ENCODE peak calls at places on chromosome 19, in six cellular contexts. Q is stomach, T is gastrocnemius medialis, X is IMR-90, R is pancreas, C is heart right ventricle. N is an unnamed sample.

GRCh38 chr19:58154287-58154678 is 3.7 kb upstream of the ZNF329 start:
- DNase-seq in T (no peak), R (peak; percentile 60), Q (peak; percentile 26), X (peak; percentile 24), C (peak; percentile 52), N (peak; percentile 60)

GRCh38 chr19:33697766-33698165 is 76.0 kb downstream of the CHST8 start:
- DNase-seq in R (no peak), T (no peak), Q (no peak), X (no peak), C (no peak), N (no peak)

GRCh38 chr19:51063664-51064063 is 1.2 kb downstream of the KLK13 start:
- DNase-seq in Q (peak; percentile 30), R (no peak), C (no peak), X (no peak), T (no peak), N (no peak)

GRCh38 chr19:49453757-49454248 is 778 bp downstream of the ALDH16A1 start:
- DNase-seq in C (no peak), T (no peak), X (no peak), Q (no peak), R (no peak), N (no peak)

GRCh38 chr19:55603581-55604292 is 1.7 kb upstream of the ZNF865 start:
- DNase-seq in R (no peak), Q (no peak), X (no peak), T (no peak), C (no peak), N (no peak)

GRCh38 chr19:34787059-34787824 is 14.2 kb upstream of the ZNF599 start:
- DNase-seq in T (no peak), C (no peak), X (no peak), R (no peak), Q (no peak), N (no peak)

GRCh38 chr19:30029721-30030510 is 87.9 kb downstream of the URI1 start:
- DNase-seq in X (peak; percentile 56), Q (no peak), C (no peak), T (no peak), R (no peak), N (no peak)

GRCh38 chr19:33667141-33667540 is 45.4 kb downstream of the CHST8 start:
- DNase-seq in C (no peak), T (no peak), Q (no peak), R (no peak), X (no peak), N (peak; percentile 16)

GRCh38 chr19:41847351-41848105 is 2.7 kb downstream of the DMRTC2 start:
- DNase-seq in Q (no peak), R (no peak), C (no peak), X (no peak), T (no peak), N (no peak)

GRCh38 chr19:33458807-33459206 is 62.8 kb downstream of the PEPD start:
- DNase-seq in X (no peak), T (no peak), Q (no peak), C (no peak), R (no peak), N (no peak)

GRCh38 chr19:36103842-36104552 is 6.9 kb upstream of the OVOL3 start:
- DNase-seq in T (no peak), Q (no peak), X (peak; percentile 30), R (no peak), C (no peak), N (no peak)

GRCh38 chr19:4181053-4181508 is 1.3 kb downstream of the SIRT6 start:
- DNase-seq in T (no peak), X (no peak), C (no peak), Q (no peak), R (no peak), N (no peak)

GRCh38 chr19:52566588-52566987 is 3.5 kb upstream of the ZNF701 start:
- DNase-seq in R (no peak), Q (no peak), T (no peak), X (peak; percentile 84), C (no peak), N (no peak)

GRCh38 chr19:42191855-42192254 is 25.6 kb downstream of the DEDD2 start:
- DNase-seq in X (peak; percentile 84), Q (peak; percentile 61), R (no peak), T (no peak), C (no peak), N (no peak)

GRCh38 chr19:12015753-12016116 is 19.7 kb downstream of the ZNF433 start:
- DNase-seq in Q (no peak), T (no peak), X (no peak), R (no peak), C (no peak), N (no peak)

DNA sequence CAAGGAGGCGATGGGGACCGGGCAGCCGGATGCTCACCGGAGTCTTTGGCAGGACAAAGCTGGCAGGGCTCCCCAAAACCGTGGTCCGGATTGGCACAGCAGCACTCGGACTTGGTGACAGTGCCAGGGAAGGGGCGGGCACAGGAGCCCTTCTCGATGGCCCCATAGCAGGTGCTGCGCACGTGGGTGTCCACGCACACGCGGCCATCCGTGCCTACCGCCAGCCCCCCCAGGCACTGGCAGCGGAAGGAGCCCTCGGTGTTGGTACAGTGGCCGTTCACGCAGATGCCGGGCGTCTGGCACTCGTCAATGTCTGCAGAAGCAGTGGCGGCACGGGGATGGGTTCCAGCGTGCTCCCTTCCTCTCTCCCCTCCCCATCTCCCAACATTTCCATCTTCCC is 17.9 kb downstream of the FBN3 start:
- DNase-seq in Q (no peak), T (no peak), R (no peak), C (no peak), X (no peak), N (no peak)
- H3K27me3 ChIP-seq in Q (no peaks in the 10 kb centered on the region), T (no peaks in the 10 kb centered on the region), R (no peaks in the 10 kb centered on the region), C (peaks cover 5% of the 10 kb centered on the region), X (peaks cover 8% of the 10 kb centered on the region), N (no peaks in the 10 kb centered on the region)

GRCh38 chr19:955803-956746 is 28.1 kb upstream of the WDR18 start:
- DNase-seq in Q (no peak), T (no peak), C (no peak), R (no peak), X (no peak), N (no peak)
- H3K4me1 ChIP-seq in Q (peaks cover 36% of the 10 kb centered on the region), T (no peaks in the 10 kb centered on the region), C (peaks cover 9% of the 10 kb centered on the region), R (peaks cover 8% of the 10 kb centered on the region), X (peaks cover 37% of the 10 kb centered on the region), N (no peaks in the 10 kb centered on the region)

DNA sequence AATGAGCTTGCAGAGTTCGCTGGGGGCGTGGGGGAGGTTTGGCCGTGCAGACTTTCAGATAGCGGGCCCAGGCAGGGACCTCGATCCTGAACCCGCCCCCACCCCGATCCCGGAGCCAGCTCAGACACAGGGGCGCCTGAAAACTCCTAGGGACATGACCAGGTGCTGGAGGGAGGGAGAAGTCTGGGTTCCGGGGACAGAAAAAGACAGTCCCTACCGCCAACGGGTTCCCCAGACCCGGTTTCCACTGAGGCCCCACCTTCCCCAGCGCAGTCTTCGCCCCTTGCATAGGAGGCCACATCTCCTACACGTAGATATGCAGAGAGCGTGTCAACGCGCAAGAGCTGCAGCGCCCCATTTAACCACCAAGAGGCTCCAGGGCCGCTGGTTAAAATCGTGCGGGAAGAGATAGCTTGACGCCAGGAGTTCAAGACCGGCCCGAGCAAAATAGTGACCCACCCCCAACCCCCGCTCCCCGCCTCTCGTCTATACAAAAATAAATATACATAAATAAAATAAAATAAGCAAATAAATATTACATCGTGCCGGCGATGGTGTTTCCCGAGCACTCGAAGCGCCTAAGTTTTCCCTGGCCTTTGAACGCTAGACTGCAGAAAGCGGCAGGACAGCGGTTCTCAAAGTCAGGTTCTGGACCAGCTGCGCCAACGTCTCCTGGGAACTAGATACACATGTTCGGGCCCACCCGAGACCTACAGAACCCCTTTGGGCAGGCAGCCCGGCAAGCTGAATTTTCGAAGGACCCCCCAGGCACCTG is 8.3 kb downstream of the CCDC8 start:
- DNase-seq in Q (no peak), R (peak; percentile 71), T (no peak), C (no peak), X (no peak), N (no peak)
- H3K27me3 ChIP-seq in Q (no peaks in the 10 kb centered on the region), R (no peaks in the 10 kb centered on the region), T (peaks cover 49% of the 10 kb centered on the region), C (peaks cover 39% of the 10 kb centered on the region), X (peaks cover 4% of the 10 kb centered on the region), N (no peaks in the 10 kb centered on the region)

GRCh38 chr19:21269813-21270212 is 59.4 kb downstream of the ZNF708 start:
- DNase-seq in Q (no peak), C (no peak), R (no peak), X (no peak), T (no peak), N (no peak)
- H3K4me1 ChIP-seq in Q (no peaks in the 10 kb centered on the region), C (no peaks in the 10 kb centered on the region), R (no peaks in the 10 kb centered on the region), X (no peaks in the 10 kb centered on the region), T (no peaks in the 10 kb centered on the region), N (no peaks in the 10 kb centered on the region)

DNA sequence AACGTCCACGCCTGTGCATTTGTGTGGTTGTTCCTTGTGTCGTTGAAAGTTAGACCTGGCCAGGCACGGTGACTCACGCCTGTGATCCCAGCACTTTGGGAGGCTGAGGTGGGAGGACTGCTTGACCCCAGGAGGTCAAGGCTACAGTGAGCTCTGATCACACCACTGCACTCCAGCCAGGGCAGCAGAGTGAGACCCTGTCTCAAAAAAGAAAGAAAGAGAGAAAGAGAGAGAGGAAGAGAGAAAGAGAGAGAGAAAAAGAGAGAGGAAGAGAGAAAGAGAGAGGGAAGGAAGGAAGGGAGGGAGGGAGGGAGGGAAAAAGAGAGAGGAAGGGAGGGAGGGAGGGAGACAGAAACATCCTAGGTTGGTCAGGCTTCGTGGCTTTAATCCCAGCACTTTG is 5.1 kb downstream of the ZNF114 start:
- DNase-seq in T (no peak), Q (no peak), X (no peak), R (no peak), C (no peak), N (no peak)
- H3K27me3 ChIP-seq in T (peaks cover 8% of the 10 kb centered on the region), Q (no peaks in the 10 kb centered on the region), X (no peaks in the 10 kb centered on the region), R (no peaks in the 10 kb centered on the region), C (peaks cover 3% of the 10 kb centered on the region), N (no peaks in the 10 kb centered on the region)

DNA sequence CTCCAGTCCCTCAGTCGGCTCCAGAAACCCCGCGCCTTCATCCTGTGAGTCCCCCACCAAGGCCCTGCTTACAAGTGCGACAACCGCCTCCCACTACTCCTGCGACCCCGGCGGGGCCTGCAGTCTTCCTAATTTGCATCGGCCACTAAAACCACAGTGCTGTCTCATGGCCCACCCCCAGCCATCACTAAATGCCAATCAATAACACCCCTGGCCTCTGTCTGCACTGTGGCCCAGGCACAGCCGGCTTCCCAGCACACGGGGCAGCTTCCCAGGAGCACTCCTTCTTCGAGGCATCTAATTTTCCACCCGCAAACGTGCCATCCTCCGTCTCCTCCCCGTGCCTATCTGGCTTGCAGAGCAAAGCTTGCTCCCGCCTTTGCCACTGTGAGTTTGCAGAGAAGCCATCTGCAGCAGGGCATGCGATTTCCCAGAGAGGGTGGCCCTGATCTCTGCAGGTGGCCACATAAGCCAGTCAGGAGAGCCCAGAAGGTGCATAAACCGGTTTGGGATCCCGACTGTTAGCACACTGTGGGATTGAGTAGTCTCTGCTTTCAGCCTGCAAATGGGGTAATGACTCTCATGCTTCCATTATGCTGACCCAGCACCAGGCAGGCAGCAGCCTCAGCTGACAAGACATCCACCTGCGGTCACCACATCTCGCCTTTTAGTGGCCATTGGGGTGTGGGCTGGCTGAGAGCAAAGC is 34.0 kb upstream of the USE1 start:
- DNase-seq in X (no peak), T (no peak), C (no peak), R (no peak), Q (no peak), N (no peak)
- H3K4me1 ChIP-seq in X (no peaks in the 10 kb centered on the region), T (no peaks in the 10 kb centered on the region), C (no peaks in the 10 kb centered on the region), R (no peaks in the 10 kb centered on the region), Q (peaks cover 6% of the 10 kb centered on the region), N (no peaks in the 10 kb centered on the region)

DNA sequence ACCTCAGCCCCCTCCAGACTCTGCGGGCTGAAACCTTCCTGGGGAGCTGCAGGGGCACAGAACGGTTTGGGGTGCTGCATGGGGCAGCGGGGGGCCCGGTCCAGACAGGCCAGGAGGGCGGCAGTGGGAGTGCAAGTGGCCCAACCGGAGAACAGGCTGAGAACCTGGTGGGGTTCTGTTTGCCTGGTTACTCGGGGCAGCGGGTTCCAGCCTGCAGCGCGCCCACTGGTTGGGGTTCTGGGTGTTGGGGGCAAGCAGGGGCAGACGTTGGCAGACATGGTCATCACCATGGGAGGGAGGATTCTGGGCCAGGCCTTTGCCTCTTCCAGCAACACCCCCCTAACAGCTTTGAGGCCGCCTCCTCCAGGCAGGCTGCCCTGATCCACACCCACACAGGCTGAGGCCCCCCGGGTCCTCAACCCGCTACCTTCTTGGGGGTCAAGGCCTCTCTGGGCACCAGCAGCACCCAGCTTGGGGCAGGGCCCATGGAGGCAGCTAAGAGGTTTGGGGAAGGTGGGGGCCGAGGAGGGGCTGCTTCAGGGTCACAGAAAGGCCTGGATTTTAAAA is at the start of gene PRR22:
- DNase-seq in R (no peak), C (no peak), X (no peak), Q (no peak), T (no peak), N (no peak)
- H3K27me3 ChIP-seq in R (no peaks in the 10 kb centered on the region), C (no peaks in the 10 kb centered on the region), X (no peaks in the 10 kb centered on the region), Q (no peaks in the 10 kb centered on the region), T (no peaks in the 10 kb centered on the region), N (no peaks in the 10 kb centered on the region)